ENCODE peak calls at places on chromosomes 6 and 20, in seven cellular contexts. A is H1, M is A549, O is HCT116, G is HepG2, E is GM12878, D is K562. W is an unnamed sample.

GRCh38 chr20:6122111-6122872 is 538 bp downstream of the FERMT1 start:
- DNase-seq in G (peak; percentile 32), D (no peak), M (peak; percentile 45), A (no peak), O (no peak), E (no peak), W (peak; percentile 45)

GRCh38 chr6:100664274-100665040 is 199.7 kb upstream of the SIM1 start:
- DNase-seq in M (peak; percentile 20), D (peak; percentile 19), G (no peak), E (no peak), A (no peak), O (no peak), W (peak; percentile 57)

GRCh38 chr20:39277185-39277584 is 315.0 kb downstream of the DHX35 start:
- DNase-seq in E (no peak), G (no peak), M (no peak), A (no peak), O (no peak), D (no peak), W (no peak)

GRCh38 chr6:82711105-82711829 is 347.6 kb downstream of the TPBG start:
- DNase-seq in E (no peak), G (no peak), A (no peak), D (no peak), M (no peak), O (no peak), W (no peak)

GRCh38 chr20:2697768-2698167 is 5.2 kb downstream of the EBF4 start:
- DNase-seq in G (no peak), A (no peak), M (no peak), O (no peak), D (no peak), E (no peak), W (no peak)

GRCh38 chr6:38755207-38755606 is 40.1 kb downstream of the DNAH8 start:
- DNase-seq in M (no peak), E (no peak), A (no peak), O (peak; percentile 32), D (no peak), G (no peak), W (no peak)

GRCh38 chr6:96391776-96392175 is 129.8 kb upstream of the UFL1 start:
- DNase-seq in E (no peak), O (no peak), A (peak; percentile 63), G (no peak), M (no peak), D (no peak), W (no peak)

GRCh38 chr6:160431791-160432404 is 83.7 kb downstream of the SLC22A3 start:
- DNase-seq in G (no peak), A (no peak), M (no peak), O (no peak), D (peak; percentile 68), E (no peak), W (no peak)

GRCh38 chr6:73325656-73326055 is 28.4 kb downstream of the DPPA5 start:
- DNase-seq in D (no peak), E (no peak), A (no peak), O (no peak), G (no peak), M (no peak), W (no peak)

GRCh38 chr6:99603421-99604160 is 3.0 kb upstream of the PRDM13 start:
- DNase-seq in E (no peak), D (peak; percentile 57), M (peak; percentile 14), G (no peak), O (no peak), A (no peak), W (peak; percentile 8)

GRCh38 chr6:136501514-136501913 is 48.7 kb downstream of the MAP7 start:
- DNase-seq in M (no peak), A (no peak), G (no peak), O (no peak), E (no peak), D (no peak), W (no peak)

GRCh38 chr6:42239736-42240375 is 22.2 kb upstream of the MRPS10 start:
- DNase-seq in A (no peak), O (no peak), M (no peak), D (no peak), G (no peak), E (no peak), W (peak; percentile 53)

DNA sequence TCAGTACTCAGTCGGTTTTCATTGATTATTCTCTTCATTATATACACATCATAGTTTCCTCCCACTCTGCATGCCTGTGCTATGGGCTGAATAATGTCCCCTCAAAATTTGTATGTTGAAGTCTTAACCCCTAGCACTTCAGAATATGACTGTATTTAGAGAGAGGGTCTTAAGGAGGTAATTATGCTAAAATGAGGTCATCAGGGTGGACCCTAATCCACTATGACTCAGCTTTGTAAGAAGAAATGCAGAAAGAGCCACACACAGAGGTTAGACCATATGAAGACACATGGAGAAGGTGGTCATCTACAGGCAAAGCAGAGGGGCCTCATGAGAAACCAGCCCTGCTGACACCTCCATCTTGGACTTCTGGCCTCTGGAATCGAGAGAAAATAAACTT is 15.8 kb downstream of the ABHD12 start:
- DNase-seq in G (no peak), E (no peak), A (no peak), O (no peak), M (no peak), D (no peak), W (no peak)
- H3K4me3 ChIP-seq in G (no peak overlapping the region), E (no peak overlapping the region), A (no peak overlapping the region), O (no peak overlapping the region), M (no peak overlapping the region), D (no peak overlapping the region), W (no peak overlapping the region)

DNA sequence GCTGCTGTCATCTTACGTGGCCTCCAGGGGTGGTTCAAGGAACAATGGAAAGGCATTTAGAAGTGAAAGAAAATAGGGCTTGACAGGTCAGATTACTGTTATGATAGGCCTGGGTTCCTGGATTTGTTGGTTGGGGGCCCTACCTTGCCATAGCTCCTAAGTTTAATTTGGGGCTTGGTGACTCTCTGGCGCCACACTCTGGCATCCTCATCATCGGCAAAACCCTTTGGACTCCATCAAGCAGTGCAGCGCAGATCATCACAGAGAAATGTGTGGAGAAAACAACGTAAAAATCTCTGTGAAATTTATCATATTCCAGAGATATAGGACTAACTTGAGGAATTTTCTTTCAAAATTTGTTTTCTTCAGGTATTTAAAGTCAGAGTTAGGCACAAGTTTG is 33.6 kb upstream of the AIG1 start:
- DNase-seq in A (peak; percentile 27), D (no peak), G (peak; percentile 38), O (peak; percentile 7), M (peak; percentile 4), E (no peak), W (peak; percentile 24)
- TF ChIP-seq CEBPB in A (no peak), D (no peak), G (no peak), O (no peak), M (no peak), E (no peak), W (no peak)

DNA sequence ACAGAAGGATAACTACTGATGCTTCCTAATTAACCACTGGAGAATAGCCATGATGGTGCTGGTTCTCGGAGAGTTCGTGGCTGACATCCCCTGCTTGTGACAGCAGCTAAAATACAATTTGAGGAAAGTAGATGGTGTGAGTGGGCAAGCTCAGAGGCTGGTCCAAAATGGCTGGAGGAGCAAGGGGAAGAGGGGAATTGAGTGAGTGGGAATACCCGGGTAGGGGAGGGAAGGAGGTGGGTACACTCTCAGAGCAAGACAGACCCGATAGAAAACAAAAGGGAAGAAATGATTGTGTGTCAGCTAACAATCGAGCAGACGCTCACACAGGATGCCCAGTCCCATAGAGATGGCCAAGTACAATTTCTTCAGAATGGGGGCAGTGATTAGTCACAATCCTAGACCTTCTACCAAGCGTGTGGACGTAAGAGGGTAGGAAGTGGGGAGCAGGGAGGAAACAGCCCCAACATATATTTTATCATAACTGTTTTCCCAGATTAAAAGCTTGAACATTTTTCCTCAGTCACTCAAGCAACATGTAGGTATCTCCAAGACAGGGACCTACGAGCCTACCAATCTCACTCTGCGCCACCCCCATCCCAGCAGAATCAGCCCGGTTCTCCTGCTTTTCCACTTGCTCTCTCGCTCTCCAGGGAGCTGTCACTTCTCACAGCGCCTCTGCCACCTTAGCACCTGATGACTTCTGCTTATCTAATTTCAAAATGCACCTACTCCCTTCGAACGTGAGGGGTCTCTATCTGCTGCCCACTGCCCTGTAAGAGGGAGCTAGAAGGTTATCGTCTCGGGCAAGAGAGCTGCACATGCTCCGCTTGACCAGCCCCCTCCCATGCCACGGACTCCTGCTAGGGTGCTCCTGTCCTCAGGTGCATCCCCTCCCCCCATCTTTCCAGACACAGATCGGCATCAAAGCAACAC is 26.2 kb downstream of the RIPOR2 start:
- DNase-seq in A (no peak), M (no peak), E (no peak), O (no peak), G (no peak), D (no peak), W (no peak)
- H3K4me1 ChIP-seq in A (peaks cover 9% of the 10 kb centered on the region), M (peaks cover 7% of the 10 kb centered on the region), E (peaks cover 26% of the 10 kb centered on the region), O (no peaks in the 10 kb centered on the region), G (peaks cover 9% of the 10 kb centered on the region), D (no peaks in the 10 kb centered on the region), W (peaks cover 22% of the 10 kb centered on the region)

GRCh38 chr20:40714109-40714508 is 25.1 kb upstream of the MAFB start:
- DNase-seq in M (no peak), D (no peak), A (no peak), E (no peak), O (no peak), G (no peak), W (no peak)

GRCh38 chr20:40711078-40711477 is 22.0 kb upstream of the MAFB start:
- DNase-seq in A (no peak), D (no peak), M (no peak), G (no peak), O (no peak), E (no peak), W (no peak)

GRCh38 chr20:40706977-40707582 is 18.0 kb upstream of the MAFB start:
- DNase-seq in O (peak; percentile 33), D (no peak), E (no peak), M (peak; percentile 45), A (no peak), G (peak; percentile 91), W (no peak)

GRCh38 chr20:40713508-40713907 is 24.5 kb upstream of the MAFB start:
- DNase-seq in G (no peak), E (no peak), A (no peak), D (no peak), M (no peak), O (no peak), W (no peak)

GRCh38 chr20:40710608-40711007 is 21.6 kb upstream of the MAFB start:
- DNase-seq in D (no peak), G (no peak), E (no peak), A (no peak), M (no peak), O (no peak), W (no peak)
- H3K4me3 ChIP-seq in D (no peak overlapping the region), G (no peak overlapping the region), E (no peak overlapping the region), A (no peak overlapping the region), M (no peak overlapping the region), O (no peak overlapping the region), W (no peak overlapping the region)